ENCODE peak calls at places on chromosomes 2 and 18, in four cellular contexts. One of them, this sample, is unnamed.

GRCh38 chr2:173997269-173997668 is 32.1 kb upstream of the SP3 start:
- DNase-seq in posterior cingulate gyrus: no peak
- DNase-seq in OCI-LY7: peak; percentile 79
- DNase-seq in CD8-positive, alpha-beta memory T cell: no peak
- DNase-seq in this sample: no peak

GRCh38 chr2:69134546-69134945 is 121.6 kb downstream of the ANTXR1 start:
- DNase-seq in CD8-positive, alpha-beta memory T cell: no peak
- DNase-seq in OCI-LY7: no peak
- DNase-seq in posterior cingulate gyrus: no peak
- DNase-seq in this sample: no peak

GRCh38 chr2:80054339-80054675 is 250.2 kb downstream of the LRRTM1 start:
- DNase-seq in OCI-LY7: no peak
- DNase-seq in posterior cingulate gyrus: no peak
- DNase-seq in CD8-positive, alpha-beta memory T cell: no peak
- DNase-seq in this sample: no peak

GRCh38 chr2:75596784-75597183 is 36.0 kb upstream of the EVA1A start:
- DNase-seq in OCI-LY7: no peak
- DNase-seq in CD8-positive, alpha-beta memory T cell: no peak
- DNase-seq in posterior cingulate gyrus: no peak
- DNase-seq in this sample: no peak

GRCh38 chr2:17752281-17752680 is 1.3 kb downstream of the SMC6 start:
- DNase-seq in posterior cingulate gyrus: no peak
- DNase-seq in CD8-positive, alpha-beta memory T cell: no peak
- DNase-seq in OCI-LY7: peak; percentile 68
- DNase-seq in this sample: no peak

GRCh38 chr2:136008205-136008865 is 22.9 kb upstream of the DARS1 start:
- DNase-seq in OCI-LY7: no peak
- DNase-seq in CD8-positive, alpha-beta memory T cell: peak; percentile 81
- DNase-seq in posterior cingulate gyrus: no peak
- DNase-seq in this sample: no peak

GRCh38 chr2:205947621-205948495 is 138.1 kb downstream of the INO80D start:
- DNase-seq in OCI-LY7: peak; percentile 37
- DNase-seq in CD8-positive, alpha-beta memory T cell: peak; percentile 57
- DNase-seq in posterior cingulate gyrus: peak; percentile 62
- DNase-seq in this sample: peak; percentile 88

GRCh38 chr2:236240228-236240990 is 23.8 kb downstream of the ASB18 start:
- DNase-seq in posterior cingulate gyrus: no peak
- DNase-seq in CD8-positive, alpha-beta memory T cell: no peak
- DNase-seq in OCI-LY7: no peak
- DNase-seq in this sample: peak; percentile 73

GRCh38 chr18:12308386-12309100 is 502 bp downstream of the TUBB6 start:
- DNase-seq in CD8-positive, alpha-beta memory T cell: no peak
- DNase-seq in OCI-LY7: no peak
- DNase-seq in posterior cingulate gyrus: no peak
- DNase-seq in this sample: peak; percentile 94

GRCh38 chr2:200609027-200609614 is 23.3 kb downstream of the AOX1 start:
- DNase-seq in OCI-LY7: no peak
- DNase-seq in CD8-positive, alpha-beta memory T cell: no peak
- DNase-seq in posterior cingulate gyrus: no peak
- DNase-seq in this sample: no peak

GRCh38 chr2:3108710-3109702 is 268.6 kb downstream of the EIPR1 start:
- DNase-seq in OCI-LY7: no peak
- DNase-seq in CD8-positive, alpha-beta memory T cell: no peak
- DNase-seq in posterior cingulate gyrus: peak; percentile 4
- DNase-seq in this sample: peak; percentile 80

GRCh38 chr2:113910110-113910717 is 20.3 kb downstream of the ACTR3 start:
- DNase-seq in posterior cingulate gyrus: no peak
- DNase-seq in OCI-LY7: no peak
- DNase-seq in CD8-positive, alpha-beta memory T cell: peak; percentile 75
- DNase-seq in this sample: no peak

GRCh38 chr2:102437122-102437521 is 14.2 kb downstream of the IL18RAP start:
- DNase-seq in posterior cingulate gyrus: no peak
- DNase-seq in OCI-LY7: no peak
- DNase-seq in CD8-positive, alpha-beta memory T cell: no peak
- DNase-seq in this sample: no peak

GRCh38 chr2:190468814-190469569 is 60.8 kb downstream of the MFSD6 start:
- DNase-seq in OCI-LY7: peak; percentile 31
- DNase-seq in posterior cingulate gyrus: peak; percentile 57
- DNase-seq in CD8-positive, alpha-beta memory T cell: no peak
- DNase-seq in this sample: no peak

GRCh38 chr2:108612153-108612513 is 77.9 kb downstream of the LIMS1 start:
- DNase-seq in CD8-positive, alpha-beta memory T cell: peak; percentile 70
- DNase-seq in posterior cingulate gyrus: no peak
- DNase-seq in OCI-LY7: peak; percentile 93
- DNase-seq in this sample: no peak

GRCh38 chr18:10476430-10476829 is 22.0 kb downstream of the APCDD1 start:
- DNase-seq in posterior cingulate gyrus: no peak
- DNase-seq in CD8-positive, alpha-beta memory T cell: no peak
- DNase-seq in OCI-LY7: no peak
- DNase-seq in this sample: no peak

GRCh38 chr18:2857491-2858063 is 10.8 kb downstream of the EMILIN2 start:
- DNase-seq in CD8-positive, alpha-beta memory T cell: no peak
- DNase-seq in posterior cingulate gyrus: no peak
- DNase-seq in OCI-LY7: no peak
- DNase-seq in this sample: peak; percentile 64

GRCh38 chr18:42159146-42159545 is 204.1 kb downstream of the PIK3C3 start:
- DNase-seq in CD8-positive, alpha-beta memory T cell: no peak
- DNase-seq in OCI-LY7: no peak
- DNase-seq in posterior cingulate gyrus: no peak
- DNase-seq in this sample: no peak

This sample was measured in osteocyte.